ENCODE peak calls at places on chromosomes 1 and 21, in five cellular contexts. V is mesenchymal stem cell, F is neuronal stem cell, P is mesendoderm, B is H1. J is an unnamed sample.

GRCh38 chr1:167083066-167083682 is 7.0 kb downstream of the GPA33 start:
- DNase-seq in V (no peak), F (no peak), P (peak; percentile 61), B (no peak), J (no peak)

GRCh38 chr1:232291258-232291657 is 338.7 kb downstream of the SIPA1L2 start:
- DNase-seq in P (no peak), B (no peak), F (no peak), V (no peak), J (no peak)

GRCh38 chr1:183331095-183331742 is 87.0 kb downstream of the NMNAT2 start:
- DNase-seq in V (no peak), F (peak; percentile 26), B (peak; percentile 66), P (peak; percentile 95), J (no peak)

GRCh38 chr1:244730153-244730933 is 77.4 kb downstream of the DESI2 start:
- DNase-seq in B (peak; percentile 71), P (peak; percentile 40), V (peak; percentile 48), F (peak; percentile 15), J (peak; percentile 49)

GRCh38 chr1:63679076-63679475 is 85.9 kb downstream of the PGM1 start:
- DNase-seq in P (no peak), F (no peak), V (no peak), B (no peak), J (peak; percentile 48)

GRCh38 chr1:56330400-56331026 is 248.8 kb downstream of the PLPP3 start:
- DNase-seq in V (peak; percentile 87), B (no peak), F (no peak), P (peak; percentile 9), J (peak; percentile 84)

GRCh38 chr1:62466982-62467532 is 30.2 kb downstream of the USP1 start:
- DNase-seq in B (no peak), F (no peak), P (no peak), V (no peak), J (peak; percentile 1)

GRCh38 chr1:178548108-178548507 is 35.2 kb downstream of the TEX35 start:
- DNase-seq in F (no peak), B (no peak), V (no peak), P (no peak), J (no peak)

GRCh38 chr1:182262425-182262824 is 129.2 kb downstream of the GLUL start:
- DNase-seq in F (no peak), V (no peak), B (no peak), P (no peak), J (no peak)

GRCh38 chr21:45080639-45081414 is 6.4 kb downstream of the ADARB1 start:
- DNase-seq in B (no peak), F (no peak), V (peak; percentile 87), P (no peak), J (peak; percentile 66)

GRCh38 chr1:91171906-91172305 is 150.1 kb upstream of the ZNF644 start:
- DNase-seq in F (no peak), B (no peak), P (no peak), V (no peak), J (no peak)

GRCh38 chr1:94729287-94729686 is 90.9 kb upstream of the SLC44A3 start:
- DNase-seq in V (peak; percentile 86), P (no peak), F (no peak), B (no peak), J (peak; percentile 92)

GRCh38 chr1:109782514-109782913 is 18.8 kb upstream of the EPS8L3 start:
- DNase-seq in V (peak; percentile 60), F (no peak), P (no peak), B (no peak), J (peak; percentile 59)

GRCh38 chr1:204128464-204128963 is 23.3 kb downstream of the ETNK2 start:
- DNase-seq in V (no peak), P (no peak), F (no peak), B (peak; percentile 70), J (no peak)

GRCh38 chr1:116628448-116628847 is 39.1 kb downstream of the IGSF3 start:
- DNase-seq in F (no peak), P (no peak), B (no peak), V (no peak), J (no peak)

GRCh38 chr1:110605901-110606783 is at the start of gene KCNA2:
- DNase-seq in P (peak; percentile 83), B (peak; percentile 77), V (peak; percentile 18), F (peak; percentile 66), J (no peak)

GRCh38 chr21:35924714-35925301 is 135.5 kb downstream of the SETD4 start:
- DNase-seq in F (no peak), V (peak; percentile 77), P (no peak), B (no peak), J (peak; percentile 96)

GRCh38 chr1:176802316-176802715 is 339.3 kb downstream of the PAPPA2 start:
- DNase-seq in P (no peak), B (no peak), F (no peak), V (no peak), J (no peak)

GRCh38 chr1:28392027-28392652 is 22.6 kb downstream of the PHACTR4 start:
- DNase-seq in F (no peak), P (no peak), B (no peak), V (peak; percentile 92), J (peak; percentile 92)

GRCh38 chr1:166379447-166379846 is 212.6 kb upstream of the FAM78B start:
- DNase-seq in V (peak; percentile 5), F (no peak), B (no peak), P (peak; percentile 40), J (no peak)

GRCh38 chr1:165737196-165737595 is 31.5 kb downstream of the TMCO1 start:
- DNase-seq in F (no peak), P (no peak), V (no peak), B (no peak), J (peak; percentile 45)

GRCh38 chr1:6170742-6171201 is 9.3 kb downstream of the CHD5 start:
- DNase-seq in B (no peak), V (no peak), F (no peak), P (no peak), J (no peak)

GRCh38 chr1:88462481-88463261 is 221.4 kb upstream of the PKN2 start:
- DNase-seq in V (peak; percentile 28), P (peak; percentile 62), B (peak; percentile 74), F (peak; percentile 50), J (peak; percentile 17)

GRCh38 chr1:226529891-226530290 is 18.7 kb upstream of the STUM start:
- DNase-seq in B (no peak), V (no peak), F (no peak), P (no peak), J (no peak)

GRCh38 chr21:31108969-31109368 is 70.7 kb upstream of the KRTAP19-8 start:
- DNase-seq in F (no peak), V (peak; percentile 57), P (peak; percentile 73), B (no peak), J (peak; percentile 20)

GRCh38 chr1:31954607-31955283 is 16.6 kb upstream of the PTP4A2 start:
- DNase-seq in B (peak; percentile 54), P (peak; percentile 97), V (peak; percentile 99), F (no peak), J (peak; percentile 99)

GRCh38 chr1:208245185-208245705 is 1.1 kb upstream of the PLXNA2 start:
- DNase-seq in P (peak; percentile 94), F (peak; percentile 89), B (peak; percentile 87), V (peak; percentile 93), J (peak; percentile 92)

GRCh38 chr1:22428672-22429071 is 23.0 kb upstream of the ZBTB40 start:
- DNase-seq in B (no peak), F (no peak), P (peak; percentile 77), V (peak; percentile 66), J (peak; percentile 59)

DNA sequence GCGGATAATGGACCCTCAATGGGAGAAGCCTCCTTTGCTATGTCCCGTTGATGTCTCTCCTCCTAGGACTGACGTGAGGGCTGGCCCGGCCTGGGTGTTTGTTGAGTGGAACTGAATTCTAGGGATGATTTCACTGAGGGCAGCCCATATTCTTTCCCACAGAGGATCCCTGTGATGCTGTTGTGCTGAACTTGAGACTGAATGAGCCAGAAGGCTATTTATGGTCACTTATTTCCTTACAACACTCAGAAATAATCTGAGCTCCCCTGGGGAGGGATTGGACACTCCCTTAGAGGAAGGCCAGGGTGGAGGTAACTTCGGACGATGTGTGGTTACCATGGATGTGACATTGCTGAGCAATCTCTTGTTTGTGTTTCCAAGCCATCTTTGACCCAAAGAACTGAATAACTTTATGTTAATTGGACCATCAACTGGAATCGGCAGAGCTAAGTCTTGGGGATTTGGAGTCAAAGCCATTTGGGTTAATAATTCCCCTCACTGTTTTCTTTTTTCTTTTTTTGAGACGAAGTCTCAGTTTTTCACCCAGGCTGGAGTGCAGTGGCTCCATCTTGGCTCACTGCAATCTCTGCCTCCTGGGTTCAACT is 5.2 kb upstream of the TMCO4 start:
- DNase-seq in B (no peak), F (no peak), P (no peak), V (no peak), J (no peak)
- H2BK15ac ChIP-seq in B (no peak overlapping the region), F (no peak overlapping the region), P (no peak overlapping the region), V (no peak overlapping the region), J (no peak overlapping the region)

GRCh38 chr1:89906088-89906487 is 85.3 kb downstream of the LRRC8D start:
- DNase-seq in B (no peak), V (no peak), P (no peak), F (no peak), J (no peak)
- H2BK120ac ChIP-seq in B (peak overlapping the region; percentile 45), V (peak overlapping the region; percentile 92), P (peak overlapping the region; percentile 85), F (no peak overlapping the region), J (peak overlapping the region; percentile 99)

GRCh38 chr1:25799758-25800537 is at the start of gene SELENON:
- DNase-seq in V (peak; percentile 54), F (peak; percentile 62), P (peak; percentile 75), B (peak; percentile 87), J (peak; percentile 28)

GRCh38 chr1:25797939-25798338 is 2.1 kb upstream of the SELENON start:
- DNase-seq in F (no peak), V (peak; percentile 52), P (peak; percentile 80), B (peak; percentile 84), J (no peak)

GRCh38 chr1:25800538-25801377 is 765 bp downstream of the SELENON start:
- DNase-seq in P (no peak), B (peak; percentile 68), F (no peak), V (no peak), J (no peak)

GRCh38 chr1:25798666-25799345 is 1.2 kb upstream of the SELENON start:
- DNase-seq in B (no peak), P (no peak), F (no peak), V (no peak), J (no peak)

DNA sequence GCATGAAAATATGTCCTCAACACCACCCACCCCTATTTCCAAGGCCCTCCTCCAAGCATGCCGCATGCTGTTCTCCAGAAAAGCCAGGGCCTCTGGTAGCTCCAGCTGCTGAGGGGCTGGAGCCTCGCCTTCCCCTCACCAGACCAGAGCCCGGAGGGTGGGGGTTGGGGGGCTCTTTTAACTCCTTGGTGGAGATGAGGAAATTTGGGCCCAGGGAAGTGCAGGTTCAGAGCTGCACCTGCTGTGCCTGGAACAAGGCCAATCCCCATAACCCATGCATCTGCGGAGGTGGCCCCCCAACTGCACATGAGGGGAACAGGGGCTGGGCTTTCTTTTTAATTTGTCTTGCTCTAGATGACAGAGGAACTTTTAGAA is 660 bp upstream of the SELENON start:
- DNase-seq in F (no peak), B (no peak), P (no peak), V (no peak), J (no peak)
- H3K4me3 ChIP-seq in F (peak overlapping the region; percentile 57), B (no peak overlapping the region), P (no peak overlapping the region), V (peak overlapping the region; percentile 80), J (no peak overlapping the region)

DNA sequence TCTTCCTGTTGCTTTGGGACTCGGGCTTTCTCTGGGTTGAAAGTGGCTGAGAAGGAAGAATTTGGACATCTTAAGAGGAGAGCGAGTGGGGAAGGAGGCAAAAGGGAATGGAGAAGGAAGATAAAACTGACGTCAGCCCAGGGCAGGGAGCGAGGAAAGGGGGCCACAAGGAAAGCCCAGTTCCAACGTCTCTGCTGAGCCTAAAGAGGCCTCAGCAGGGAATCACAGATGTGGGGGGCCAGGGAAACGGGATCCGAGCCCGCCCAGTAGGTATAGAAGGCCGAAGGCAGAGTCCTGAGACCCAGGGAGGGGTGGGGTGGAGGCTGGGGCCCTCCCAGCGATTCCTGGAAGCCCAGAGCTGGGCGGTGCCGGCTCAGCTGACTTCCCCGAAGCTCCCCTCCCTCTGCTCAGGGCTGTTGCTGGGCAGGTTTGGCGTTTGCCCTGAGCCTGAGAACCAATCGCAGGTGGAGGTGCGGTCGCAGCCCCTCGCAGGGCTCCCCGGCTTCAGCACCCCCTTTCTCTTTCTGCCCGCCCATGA is 12.7 kb downstream of the ADAMTSL4 start:
- DNase-seq in V (peak; percentile 96), F (peak; percentile 81), P (peak; percentile 95), B (peak; percentile 91), J (peak; percentile 91)
- H2BK15ac ChIP-seq in V (peak overlapping the region; percentile 98), F (peak overlapping the region; percentile 76), P (no peak overlapping the region), B (peak overlapping the region; percentile 100), J (peak overlapping the region; percentile 96)